ENCODE peak calls at places on chromosomes 5 and 9, in ten cellular contexts. M, K, P, I, O, J, D, B, H and E are unnamed samples.

GRCh38 chr9:81490605-81491331 is 198.6 kb downstream of the TLE1 start:
- DNase-seq in M (no peak), K (no peak), P (no peak), I (peak; percentile 86), O (no peak), J (no peak), D (no peak), B (peak; percentile 91), H (no peak), E (no peak)

GRCh38 chr5:160395111-160395510 is 4.7 kb downstream of the FAM200C start:
- DNase-seq in M (no peak), K (no peak), P (no peak), I (no peak), O (no peak), J (no peak), D (no peak), B (no peak), H (no peak), E (no peak)

GRCh38 chr5:96146675-96147074 is 185.0 kb upstream of the ELL2 start:
- DNase-seq in M (peak; percentile 10), K (no peak), P (no peak), I (peak; percentile 75), O (peak; percentile 48), J (no peak), D (no peak), B (peak; percentile 82), H (no peak), E (no peak)

GRCh38 chr9:123954921-123955320 is 25.0 kb upstream of the DENND1A start:
- DNase-seq in M (no peak), K (no peak), P (no peak), I (no peak), O (no peak), J (no peak), D (no peak), B (peak; percentile 66), H (no peak), E (no peak)

GRCh38 chr9:125125523-125125922 is 17.8 kb downstream of the SCAI start:
- DNase-seq in M (no peak), K (no peak), P (no peak), I (no peak), O (no peak), J (no peak), D (no peak), B (peak; percentile 49), H (no peak), E (no peak)

GRCh38 chr5:60295423-60295822 is 401.9 kb upstream of the PDE4D start:
- DNase-seq in M (peak; percentile 9), K (no peak), P (no peak), I (peak; percentile 54), O (no peak), J (no peak), D (peak; percentile 34), B (peak; percentile 3), H (no peak), E (no peak)

GRCh38 chr5:400282-401215 is 42.4 kb upstream of the EXOC3 start:
- DNase-seq in M (peak; percentile 18), K (peak; percentile 90), P (no peak), I (no peak), O (no peak), J (no peak), D (no peak), B (peak; percentile 29), H (no peak), E (no peak)

GRCh38 chr5:135667204-135667603 is 88.4 kb upstream of the CXCL14 start:
- DNase-seq in M (no peak), K (no peak), P (no peak), I (no peak), O (no peak), J (no peak), D (no peak), B (no peak), H (no peak), E (no peak)

GRCh38 chr9:15244001-15244441 is 63.0 kb downstream of the TTC39B start:
- DNase-seq in M (no peak), K (no peak), P (no peak), I (no peak), O (no peak), J (no peak), D (no peak), B (peak; percentile 47), H (no peak), E (no peak)

GRCh38 chr9:33375841-33376321 is 26.5 kb downstream of the AQP7 start:
- DNase-seq in M (no peak), K (no peak), P (no peak), I (no peak), O (no peak), J (no peak), D (no peak), B (no peak), H (no peak), E (no peak)

GRCh38 chr9:79672236-79672635 is 100.5 kb downstream of the TLE4 start:
- DNase-seq in M (no peak), K (no peak), P (no peak), I (no peak), O (no peak), J (no peak), D (no peak), B (no peak), H (no peak), E (no peak)

GRCh38 chr5:34847056-34847455 is 8.1 kb downstream of the TTC23L start:
- DNase-seq in M (no peak), K (no peak), P (no peak), I (no peak), O (no peak), J (no peak), D (no peak), B (no peak), H (no peak), E (no peak)

GRCh38 chr9:33785914-33786313 is 9.4 kb upstream of the PRSS3 start:
- DNase-seq in M (no peak), K (no peak), P (no peak), I (no peak), O (peak; percentile 13), J (no peak), D (no peak), B (peak; percentile 57), H (no peak), E (no peak)

GRCh38 chr5:53069626-53070025 is 39.9 kb downstream of the MOCS2 start:
- DNase-seq in M (no peak), K (no peak), P (no peak), I (peak; percentile 71), O (no peak), J (no peak), D (no peak), B (peak; percentile 93), H (no peak), E (no peak)

GRCh38 chr9:22257026-22257425 is 189.6 kb upstream of the DMRTA1 start:
- DNase-seq in M (no peak), K (no peak), P (no peak), I (no peak), O (no peak), J (no peak), D (no peak), B (no peak), H (no peak), E (no peak)

GRCh38 chr5:146461319-146461718 is 14.2 kb downstream of the TCERG1 start:
- DNase-seq in M (no peak), K (no peak), P (no peak), I (no peak), O (no peak), J (no peak), D (no peak), B (no peak), H (no peak), E (no peak)

GRCh38 chr9:5971740-5972139 is 43.7 kb downstream of the RANBP6 start:
- DNase-seq in M (no peak), K (no peak), P (no peak), I (no peak), O (no peak), J (no peak), D (no peak), B (peak; percentile 62), H (no peak), E (no peak)

GRCh38 chr5:52657231-52657645 is 130.5 kb upstream of the ITGA1 start:
- DNase-seq in M (peak; percentile 29), K (no peak), P (no peak), I (peak; percentile 61), O (peak; percentile 34), J (no peak), D (no peak), B (peak; percentile 74), H (no peak), E (no peak)